ENCODE peak calls at places on chromosomes 4 and X, in five cellular contexts. C is HS-5, U is adipocyte, G is MCF 10A, S is RPMI7951. D is an unnamed sample.

GRCh38 chrX:51614353-51614752 is 4.4 kb downstream of the CENPVL3 start:
- DNase-seq in C (peak; percentile 2), U (peak; percentile 68), G (peak; percentile 49), S (peak; percentile 18), D (peak; percentile 55)

GRCh38 chr4:617644-618330 is 7.6 kb upstream of the PDE6B start:
- DNase-seq in C (no peak), U (no peak), G (peak; percentile 58), S (no peak), D (no peak)

GRCh38 chrX:68889244-68889643 is 60.4 kb downstream of the EFNB1 start:
- DNase-seq in C (no peak), U (no peak), G (no peak), S (no peak), D (no peak)

GRCh38 chr4:45385306-45385705 is 659.0 kb upstream of the GNPDA2 start:
- DNase-seq in C (no peak), U (no peak), G (no peak), S (no peak), D (no peak)

GRCh38 chr4:112564706-112565270 is 48.8 kb upstream of the NEUROG2 start:
- DNase-seq in C (no peak), U (no peak), G (no peak), S (no peak), D (no peak)

GRCh38 chr4:95170176-95170575 is 378.6 kb downstream of the UNC5C start:
- DNase-seq in C (no peak), U (no peak), G (no peak), S (no peak), D (no peak)

GRCh38 chr4:103934178-103934789 is 214.5 kb upstream of the TACR3 start:
- DNase-seq in C (peak; percentile 22), U (peak; percentile 76), G (peak; percentile 67), S (peak; percentile 31), D (peak; percentile 18)

GRCh38 chrX:40996886-40997530 is 88.2 kb upstream of the USP9X start:
- DNase-seq in C (no peak), U (peak; percentile 74), G (peak; percentile 57), S (peak; percentile 86), D (peak; percentile 64)

GRCh38 chr4:20219526-20219925 is 32.2 kb upstream of the SLIT2 start:
- DNase-seq in C (no peak), U (no peak), G (no peak), S (peak; percentile 19), D (no peak)

GRCh38 chr4:185912779-185913178 is 100.8 kb upstream of the SORBS2 start:
- DNase-seq in C (peak; percentile 11), U (peak; percentile 73), G (peak; percentile 56), S (no peak), D (no peak)

GRCh38 chr4:150215601-150216000 is 137.4 kb downstream of the DCLK2 start:
- DNase-seq in C (no peak), U (no peak), G (no peak), S (no peak), D (no peak)

GRCh38 chr4:54067163-54067562 is 2.8 kb upstream of the CHIC2 start:
- DNase-seq in C (no peak), U (peak; percentile 62), G (peak; percentile 95), S (peak; percentile 71), D (peak; percentile 39)

GRCh38 chr4:150475763-150476162 is 106.2 kb upstream of the MAB21L2 start:
- DNase-seq in C (no peak), U (no peak), G (no peak), S (no peak), D (no peak)

GRCh38 chr4:99835942-99836341 is 19.3 kb downstream of the DAPP1 start:
- DNase-seq in C (no peak), U (no peak), G (no peak), S (no peak), D (no peak)

GRCh38 chr4:83535520-83535944 is 376 bp upstream of the GPAT3 start:
- DNase-seq in C (no peak), U (peak; percentile 68), G (peak; percentile 66), S (peak; percentile 80), D (peak; percentile 58)

D was measured in H4.